ENCODE peak calls at places on chromosomes 12 and 14, in seven cellular contexts. One of them, this sample, is unnamed.

GRCh38 chr14:69685716-69686115 is 74.3 kb downstream of the SUSD6 start:
- DNase-seq in K562: no peak
- DNase-seq in testis: peak
- DNase-seq in psoas muscle: peak
- DNase-seq in HL-60: no peak
- DNase-seq in epithelial cell of esophagus: peak
- DNase-seq in fibroblast of lung: peak
- DNase-seq in this sample: peak

GRCh38 chr12:31594681-31595080 is 3.7 kb upstream of the DENND5B start:
- DNase-seq in K562: no peak
- DNase-seq in fibroblast of lung: peak
- DNase-seq in psoas muscle: no peak
- DNase-seq in epithelial cell of esophagus: no peak
- DNase-seq in HL-60: no peak
- DNase-seq in testis: no peak
- DNase-seq in this sample: no peak

GRCh38 chr14:39303100-39303499 is 69.4 kb downstream of the MIA2 start:
- DNase-seq in HL-60: no peak
- DNase-seq in testis: no peak
- DNase-seq in fibroblast of lung: peak
- DNase-seq in K562: no peak
- DNase-seq in psoas muscle: no peak
- DNase-seq in epithelial cell of esophagus: no peak
- DNase-seq in this sample: no peak

GRCh38 chr12:131101006-131101405 is 147.3 kb downstream of the ADGRD1 start:
- DNase-seq in HL-60: no peak
- DNase-seq in K562: no peak
- DNase-seq in fibroblast of lung: no peak
- DNase-seq in epithelial cell of esophagus: no peak
- DNase-seq in psoas muscle: no peak
- DNase-seq in testis: peak
- DNase-seq in this sample: no peak

GRCh38 chr14:94127330-94127729 is 2.1 kb downstream of the IFI27L2 start:
- DNase-seq in epithelial cell of esophagus: no peak
- DNase-seq in fibroblast of lung: no peak
- DNase-seq in psoas muscle: no peak
- DNase-seq in testis: no peak
- DNase-seq in K562: no peak
- DNase-seq in HL-60: no peak
- DNase-seq in this sample: no peak

GRCh38 chr12:114038962-114039361 is 72.8 kb upstream of the RBM19 start:
- DNase-seq in HL-60: no peak
- DNase-seq in fibroblast of lung: no peak
- DNase-seq in testis: no peak
- DNase-seq in psoas muscle: no peak
- DNase-seq in K562: no peak
- DNase-seq in epithelial cell of esophagus: no peak
- DNase-seq in this sample: no peak

GRCh38 chr12:114904254-114905003 is 220.5 kb upstream of the TBX3 start:
- DNase-seq in K562: no peak
- DNase-seq in testis: no peak
- DNase-seq in HL-60: no peak
- DNase-seq in fibroblast of lung: peak
- DNase-seq in epithelial cell of esophagus: peak
- DNase-seq in psoas muscle: no peak
- DNase-seq in this sample: no peak

GRCh38 chr12:102781117-102781516 is 135.9 kb downstream of the PAH start:
- DNase-seq in psoas muscle: no peak
- DNase-seq in testis: peak
- DNase-seq in fibroblast of lung: no peak
- DNase-seq in HL-60: no peak
- DNase-seq in epithelial cell of esophagus: no peak
- DNase-seq in K562: no peak
- DNase-seq in this sample: no peak

GRCh38 chr12:25052191-25053020 is 103.5 kb upstream of the BCAT1 start:
- DNase-seq in epithelial cell of esophagus: peak
- DNase-seq in K562: no peak
- DNase-seq in testis: no peak
- DNase-seq in HL-60: peak
- DNase-seq in psoas muscle: no peak
- DNase-seq in fibroblast of lung: no peak
- DNase-seq in this sample: no peak

GRCh38 chr12:88153959-88154358 is 11.9 kb downstream of the TMTC3 start:
- DNase-seq in testis: no peak
- DNase-seq in HL-60: no peak
- DNase-seq in epithelial cell of esophagus: peak
- DNase-seq in fibroblast of lung: peak
- DNase-seq in psoas muscle: no peak
- DNase-seq in K562: no peak
- DNase-seq in this sample: peak

GRCh38 chr12:77720258-77720657 is 110.4 kb upstream of the NAV3 start:
- DNase-seq in testis: no peak
- DNase-seq in HL-60: no peak
- DNase-seq in epithelial cell of esophagus: peak
- DNase-seq in K562: no peak
- DNase-seq in fibroblast of lung: no peak
- DNase-seq in psoas muscle: no peak
- DNase-seq in this sample: no peak

GRCh38 chr12:51023625-51024395 is 2.4 kb downstream of the SLC11A2 start:
- DNase-seq in HL-60: no peak
- DNase-seq in psoas muscle: no peak
- DNase-seq in fibroblast of lung: peak
- DNase-seq in K562: no peak
- DNase-seq in testis: no peak
- DNase-seq in epithelial cell of esophagus: peak
- DNase-seq in this sample: no peak

GRCh38 chr12:2624543-2625266 is 170.1 kb upstream of the FKBP4 start:
- DNase-seq in epithelial cell of esophagus: peak
- DNase-seq in K562: peak
- DNase-seq in testis: no peak
- DNase-seq in fibroblast of lung: no peak
- DNase-seq in psoas muscle: no peak
- DNase-seq in HL-60: no peak
- DNase-seq in this sample: no peak

GRCh38 chr14:23409475-23409874 is 1.4 kb upstream of the MYH6 start:
- DNase-seq in HL-60: no peak
- DNase-seq in epithelial cell of esophagus: no peak
- DNase-seq in psoas muscle: no peak
- DNase-seq in K562: no peak
- DNase-seq in testis: no peak
- DNase-seq in fibroblast of lung: no peak
- DNase-seq in this sample: no peak

GRCh38 chr14:102980409-102980810 is 57.9 kb downstream of the AMN start:
- DNase-seq in fibroblast of lung: no peak
- DNase-seq in psoas muscle: no peak
- DNase-seq in K562: no peak
- DNase-seq in HL-60: no peak
- DNase-seq in testis: no peak
- DNase-seq in epithelial cell of esophagus: no peak
- DNase-seq in this sample: no peak

GRCh38 chr12:7495136-7495535 is 8.4 kb downstream of the CD163 start:
- DNase-seq in HL-60: no peak
- DNase-seq in fibroblast of lung: no peak
- DNase-seq in testis: no peak
- DNase-seq in psoas muscle: no peak
- DNase-seq in K562: no peak
- DNase-seq in epithelial cell of esophagus: no peak
- DNase-seq in this sample: no peak

GRCh38 chr14:86574026-86574777 is 1044.3 kb downstream of the FLRT2 start:
- DNase-seq in testis: no peak
- DNase-seq in HL-60: no peak
- DNase-seq in K562: no peak
- DNase-seq in psoas muscle: no peak
- DNase-seq in fibroblast of lung: peak
- DNase-seq in epithelial cell of esophagus: no peak
- DNase-seq in this sample: no peak

GRCh38 chr12:79933580-79934264 is 1.2 kb downstream of the PPP1R12A start:
- DNase-seq in K562: no peak
- DNase-seq in epithelial cell of esophagus: peak
- DNase-seq in testis: peak
- DNase-seq in fibroblast of lung: peak
- DNase-seq in psoas muscle: no peak
- DNase-seq in HL-60: no peak
- DNase-seq in this sample: no peak

GRCh38 chr14:66610154-66610563 is 102.2 kb downstream of the GPHN start:
- DNase-seq in HL-60: no peak
- DNase-seq in fibroblast of lung: no peak
- DNase-seq in epithelial cell of esophagus: peak
- DNase-seq in K562: peak
- DNase-seq in psoas muscle: no peak
- DNase-seq in testis: no peak
- DNase-seq in this sample: no peak
- TF ChIP-seq CTCF in HL-60: no peak
- TF ChIP-seq CTCF in fibroblast of lung: peak
- TF ChIP-seq CTCF in epithelial cell of esophagus: peak
- TF ChIP-seq CTCF in K562: peak
- TF ChIP-seq CTCF in psoas muscle: peak
- TF ChIP-seq CTCF in testis: no peak
- TF ChIP-seq CTCF in this sample: peak

GRCh38 chr12:64389154-64389553 is 1.4 kb downstream of the C12orf56 start:
- DNase-seq in epithelial cell of esophagus: peak
- DNase-seq in psoas muscle: no peak
- DNase-seq in HL-60: no peak
- DNase-seq in fibroblast of lung: no peak
- DNase-seq in K562: no peak
- DNase-seq in testis: peak
- DNase-seq in this sample: no peak

GRCh38 chr12:64392221-64392620 is 1.7 kb upstream of the C12orf56 start:
- DNase-seq in K562: peak
- DNase-seq in fibroblast of lung: peak
- DNase-seq in epithelial cell of esophagus: peak
- DNase-seq in psoas muscle: no peak
- DNase-seq in testis: no peak
- DNase-seq in HL-60: no peak
- DNase-seq in this sample: no peak

GRCh38 chr12:64387201-64387816 is 3.2 kb downstream of the C12orf56 start:
- DNase-seq in K562: no peak
- DNase-seq in HL-60: no peak
- DNase-seq in fibroblast of lung: no peak
- DNase-seq in psoas muscle: no peak
- DNase-seq in testis: no peak
- DNase-seq in epithelial cell of esophagus: peak
- DNase-seq in this sample: no peak

GRCh38 chr12:64385468-64385867 is 5.1 kb downstream of the C12orf56 start:
- DNase-seq in epithelial cell of esophagus: peak
- DNase-seq in K562: no peak
- DNase-seq in testis: no peak
- DNase-seq in psoas muscle: no peak
- DNase-seq in fibroblast of lung: peak
- DNase-seq in HL-60: no peak
- DNase-seq in this sample: no peak

DNA sequence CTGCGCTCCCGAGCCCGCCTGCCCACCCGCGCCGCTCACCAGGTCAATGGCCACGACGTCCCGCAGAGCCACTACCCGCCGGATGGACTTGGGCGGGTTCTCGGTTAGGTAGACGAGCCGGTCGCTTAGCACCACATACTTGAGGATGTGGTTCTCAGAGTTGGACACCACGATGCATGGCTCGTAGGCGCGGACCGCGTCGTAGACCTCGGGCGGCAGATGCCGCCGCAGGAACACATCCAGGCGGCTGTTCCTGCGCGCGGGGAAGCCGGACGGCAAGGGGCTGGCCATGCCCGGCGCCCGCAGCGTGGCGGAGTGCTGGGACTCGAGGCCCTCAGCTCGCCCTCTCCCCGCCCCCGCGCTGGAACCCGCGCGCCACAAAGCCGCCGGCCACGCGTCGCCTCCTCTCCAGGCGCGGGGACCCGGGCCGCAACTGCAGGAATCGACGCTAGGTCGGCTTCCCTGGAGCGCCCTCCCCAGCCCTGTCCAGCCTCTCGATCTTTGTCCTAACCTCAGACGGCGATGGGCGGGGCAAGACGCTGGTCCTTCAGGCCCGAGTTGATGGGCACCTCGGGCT is at the start of gene C12orf56:
- DNase-seq in K562: peak
- DNase-seq in HL-60: no peak
- DNase-seq in psoas muscle: peak
- DNase-seq in epithelial cell of esophagus: peak
- DNase-seq in testis: no peak
- DNase-seq in fibroblast of lung: peak
- DNase-seq in this sample: no peak
- H3K4me3 ChIP-seq in K562: no peak
- H3K4me3 ChIP-seq in HL-60: peak
- H3K4me3 ChIP-seq in psoas muscle: peak
- H3K4me3 ChIP-seq in epithelial cell of esophagus: peak
- H3K4me3 ChIP-seq in testis: peak
- H3K4me3 ChIP-seq in fibroblast of lung: peak
- H3K4me3 ChIP-seq in this sample: peak

GRCh38 chr14:106528717-106529116 is 1002.3 kb downstream of the TMEM121 start:
- DNase-seq in HL-60: no peak
- DNase-seq in K562: no peak
- DNase-seq in epithelial cell of esophagus: no peak
- DNase-seq in psoas muscle: no peak
- DNase-seq in fibroblast of lung: no peak
- DNase-seq in testis: no peak
- DNase-seq in this sample: no peak

GRCh38 chr14:106530031-106530422 is 1003.6 kb downstream of the TMEM121 start:
- DNase-seq in K562: no peak
- DNase-seq in fibroblast of lung: no peak
- DNase-seq in epithelial cell of esophagus: no peak
- DNase-seq in testis: no peak
- DNase-seq in psoas muscle: no peak
- DNase-seq in HL-60: no peak
- DNase-seq in this sample: no peak

GRCh38 chr14:106530423-106531107 is 1004.2 kb downstream of the TMEM121 start:
- DNase-seq in HL-60: no peak
- DNase-seq in epithelial cell of esophagus: no peak
- DNase-seq in testis: peak
- DNase-seq in fibroblast of lung: no peak
- DNase-seq in psoas muscle: no peak
- DNase-seq in K562: peak
- DNase-seq in this sample: no peak
- TF ChIP-seq CTCF in HL-60: no peak
- TF ChIP-seq CTCF in epithelial cell of esophagus: no peak
- TF ChIP-seq CTCF in testis: no peak
- TF ChIP-seq CTCF in fibroblast of lung: no peak
- TF ChIP-seq CTCF in psoas muscle: no peak
- TF ChIP-seq CTCF in K562: peak
- TF ChIP-seq CTCF in this sample: no peak

DNA sequence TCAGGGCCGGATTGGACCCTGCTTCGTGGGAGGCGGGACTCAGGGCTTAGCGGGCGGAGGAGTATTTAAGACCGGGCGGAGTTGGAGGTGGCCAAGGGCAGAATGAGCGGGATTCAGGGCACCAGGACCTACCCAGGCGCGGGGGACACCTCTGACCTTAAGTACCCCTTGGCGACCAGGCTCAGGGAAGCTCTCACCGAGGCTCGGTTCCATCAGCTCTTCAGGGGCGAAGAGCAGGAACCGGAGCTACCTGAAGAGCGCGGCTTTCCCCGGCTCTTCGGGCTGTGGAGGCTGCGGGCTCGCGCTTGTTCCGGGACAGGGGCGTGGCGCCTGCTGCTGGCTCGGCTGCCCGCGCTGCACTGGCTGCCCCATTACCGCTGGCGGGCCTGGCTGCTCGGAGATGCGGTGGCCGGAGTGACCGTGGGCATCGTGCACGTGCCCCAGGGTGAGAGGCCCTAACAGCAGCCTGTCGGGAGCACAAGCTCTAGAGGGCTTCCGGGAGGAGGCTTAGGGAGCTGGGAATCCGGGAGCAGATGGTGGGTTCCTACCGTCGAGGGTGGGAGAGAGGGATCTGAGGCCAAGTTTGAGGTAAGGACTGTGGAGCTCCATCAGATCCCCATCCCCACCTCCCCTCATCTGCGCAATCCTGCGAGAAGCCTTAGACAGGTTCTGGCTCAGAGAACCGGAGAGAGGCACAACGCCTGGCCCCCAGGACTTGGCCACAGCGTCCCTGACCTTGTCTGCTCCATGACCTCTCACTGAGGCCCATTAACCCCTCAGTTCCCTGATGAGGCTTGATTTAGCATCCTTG is 8.4 kb downstream of the ARHGEF25 start:
- DNase-seq in fibroblast of lung: no peak
- DNase-seq in epithelial cell of esophagus: peak
- DNase-seq in K562: no peak
- DNase-seq in HL-60: no peak
- DNase-seq in psoas muscle: no peak
- DNase-seq in testis: no peak
- DNase-seq in this sample: no peak
- H3K4me3 ChIP-seq in fibroblast of lung: no peak
- H3K4me3 ChIP-seq in epithelial cell of esophagus: no peak
- H3K4me3 ChIP-seq in K562: no peak
- H3K4me3 ChIP-seq in HL-60: no peak
- H3K4me3 ChIP-seq in psoas muscle: peak
- H3K4me3 ChIP-seq in testis: no peak
- H3K4me3 ChIP-seq in this sample: no peak